ENCODE peak calls at places on chromosomes 7 and 10, in seven cellular contexts. G is HFFc6, P is GM12891, E is T1000, Z is activated gamma-delta T cell, V is WTC11, A is iPS-NIHi11. F is an unnamed sample.

GRCh38 chr7:1920266-1920681 is 250.2 kb downstream of the ELFN1 start:
- DNase-seq in G (no peak), P (peak; percentile 70), E (no peak), Z (no peak), V (no peak), A (no peak), F (no peak)

GRCh38 chr10:83458611-83459010 is 680.7 kb upstream of the GHITM start:
- DNase-seq in G (no peak), P (no peak), E (no peak), Z (no peak), V (no peak), A (no peak), F (no peak)

GRCh38 chr7:102008535-102009262 is 191.3 kb downstream of the CUX1 start:
- DNase-seq in G (no peak), P (no peak), E (no peak), Z (no peak), V (no peak), A (no peak), F (no peak)

GRCh38 chr10:71081229-71081560 is 131.2 kb upstream of the UNC5B start:
- DNase-seq in G (no peak), P (no peak), E (no peak), Z (no peak), V (peak; percentile 4), A (peak; percentile 1), F (no peak)

GRCh38 chr7:40192036-40192435 is 57.2 kb downstream of the SUGCT start:
- DNase-seq in G (no peak), P (no peak), E (no peak), Z (no peak), V (no peak), A (no peak), F (no peak)

GRCh38 chr10:31932838-31933237 is 4.2 kb upstream of the ARHGAP12 start:
- DNase-seq in G (no peak), P (no peak), E (no peak), Z (no peak), V (no peak), A (no peak), F (no peak)

GRCh38 chr10:126902157-126902556 is 3.1 kb upstream of the DOCK1 start:
- DNase-seq in G (peak; percentile 56), P (no peak), E (peak; percentile 39), Z (no peak), V (no peak), A (peak; percentile 50), F (peak; percentile 69)

GRCh38 chr10:7389346-7389745 is 21.5 kb downstream of the SFMBT2 start:
- DNase-seq in G (no peak), P (no peak), E (no peak), Z (no peak), V (no peak), A (no peak), F (no peak)

GRCh38 chr7:2104716-2105115 is 128.0 kb downstream of the MAD1L1 start:
- DNase-seq in G (no peak), P (no peak), E (no peak), Z (no peak), V (no peak), A (no peak), F (no peak)

GRCh38 chr7:44132039-44132438 is 8.7 kb upstream of the POLD2 start:
- DNase-seq in G (no peak), P (no peak), E (no peak), Z (no peak), V (no peak), A (no peak), F (no peak)

GRCh38 chr10:81040947-81041346 is 503.2 kb downstream of the SH2D4B start:
- DNase-seq in G (no peak), P (no peak), E (no peak), Z (no peak), V (no peak), A (no peak), F (no peak)

F was measured in SJCRH30.